ENCODE peak calls at places on chromosome 20, in nine cellular contexts. T, G, K, M, J, Y, W, C and E are unnamed samples.

GRCh38 chr20:43799150-43799711 is 72.4 kb upstream of the GTSF1L start:
- DNase-seq in J (peak; percentile 39), M (peak; percentile 38), K (no peak), T (no peak), G (no peak), Y (no peak), C (no peak), W (no peak), E (peak; percentile 22)

GRCh38 chr20:21183722-21184121 is 57.8 kb downstream of the KIZ start:
- DNase-seq in G (no peak), T (peak; percentile 13), K (no peak), J (no peak), W (no peak), M (no peak), Y (no peak), C (peak; percentile 57), E (no peak)

GRCh38 chr20:23622839-23623343 is 14.9 kb downstream of the CST3 start:
- DNase-seq in W (no peak), G (peak; percentile 72), K (peak; percentile 81), T (peak; percentile 87), M (peak; percentile 63), J (no peak), Y (no peak), C (peak; percentile 86), E (peak; percentile 91)

GRCh38 chr20:50323209-50323608 is 132.6 kb downstream of the CEBPB start:
- DNase-seq in T (peak; percentile 60), C (no peak), J (peak; percentile 1), M (no peak), Y (no peak), W (no peak), K (peak; percentile 43), G (no peak), E (peak; percentile 36)

GRCh38 chr20:57763235-57763595 is 53.4 kb upstream of the PMEPA1 start:
- DNase-seq in J (no peak), Y (no peak), G (no peak), T (no peak), C (no peak), K (no peak), W (no peak), M (no peak), E (no peak)

GRCh38 chr20:8720089-8720488 is 348.8 kb upstream of the PLCB4 start:
- DNase-seq in C (no peak), G (no peak), W (no peak), J (no peak), Y (no peak), M (no peak), K (no peak), T (no peak), E (peak; percentile 26)

GRCh38 chr20:58864346-58864745 is 11.8 kb downstream of the GNAS start:
- DNase-seq in K (no peak), C (no peak), T (no peak), G (no peak), W (no peak), Y (no peak), M (no peak), J (no peak), E (no peak)

GRCh38 chr20:44111712-44112335 is 75.2 kb downstream of the JPH2 start:
- DNase-seq in G (no peak), M (no peak), J (no peak), Y (no peak), C (no peak), W (no peak), K (peak; percentile 45), T (peak; percentile 51), E (peak; percentile 44)

GRCh38 chr20:45254867-45255266 is 503 bp upstream of the SLPI start:
- DNase-seq in K (peak; percentile 6), J (no peak), M (no peak), T (peak; percentile 4), Y (no peak), C (no peak), G (no peak), W (no peak), E (peak; percentile 91)

GRCh38 chr20:49583669-49584417 is 15.9 kb upstream of the PTGIS start:
- DNase-seq in W (no peak), K (peak; percentile 99), M (peak; percentile 31), T (peak; percentile 99), C (peak; percentile 77), J (peak; percentile 53), G (peak; percentile 85), Y (peak; percentile 32), E (peak; percentile 92)

GRCh38 chr20:4605166-4605565 is 116.5 kb upstream of the PRND start:
- DNase-seq in M (no peak), W (no peak), K (peak; percentile 33), T (peak; percentile 43), C (no peak), J (no peak), G (no peak), Y (no peak), E (no peak)

GRCh38 chr20:46255440-46256104 is 52.7 kb downstream of the CDH22 start:
- DNase-seq in J (peak; percentile 59), C (peak; percentile 75), M (peak; percentile 95), G (peak; percentile 78), T (peak; percentile 39), Y (peak; percentile 88), W (peak; percentile 40), K (peak; percentile 4), E (peak; percentile 64)

GRCh38 chr20:53215166-53215565 is 243.0 kb downstream of the TSHZ2 start:
- DNase-seq in T (no peak), Y (no peak), K (no peak), C (no peak), W (no peak), G (no peak), M (no peak), J (no peak), E (no peak)

GRCh38 chr20:46621492-46621891 is 29.8 kb downstream of the SLC13A3 start:
- DNase-seq in C (no peak), W (no peak), J (no peak), T (peak; percentile 35), G (no peak), K (peak; percentile 16), M (no peak), Y (no peak), E (peak; percentile 93)

GRCh38 chr20:36179170-36179945 is 24.8 kb downstream of the EPB41L1 start:
- DNase-seq in G (no peak), Y (no peak), M (peak; percentile 32), K (no peak), T (no peak), C (no peak), W (no peak), J (no peak), E (no peak)

GRCh38 chr20:1524004-1524403 is 32.8 kb upstream of the SIRPB2 start:
- DNase-seq in G (no peak), C (no peak), J (no peak), M (no peak), T (no peak), Y (no peak), W (no peak), K (no peak), E (no peak)

GRCh38 chr20:50242863-50243609 is 52.4 kb downstream of the CEBPB start:
- DNase-seq in G (no peak), C (peak; percentile 60), W (no peak), K (peak; percentile 61), J (peak; percentile 71), Y (no peak), T (peak; percentile 80), M (no peak), E (no peak)

DNA sequence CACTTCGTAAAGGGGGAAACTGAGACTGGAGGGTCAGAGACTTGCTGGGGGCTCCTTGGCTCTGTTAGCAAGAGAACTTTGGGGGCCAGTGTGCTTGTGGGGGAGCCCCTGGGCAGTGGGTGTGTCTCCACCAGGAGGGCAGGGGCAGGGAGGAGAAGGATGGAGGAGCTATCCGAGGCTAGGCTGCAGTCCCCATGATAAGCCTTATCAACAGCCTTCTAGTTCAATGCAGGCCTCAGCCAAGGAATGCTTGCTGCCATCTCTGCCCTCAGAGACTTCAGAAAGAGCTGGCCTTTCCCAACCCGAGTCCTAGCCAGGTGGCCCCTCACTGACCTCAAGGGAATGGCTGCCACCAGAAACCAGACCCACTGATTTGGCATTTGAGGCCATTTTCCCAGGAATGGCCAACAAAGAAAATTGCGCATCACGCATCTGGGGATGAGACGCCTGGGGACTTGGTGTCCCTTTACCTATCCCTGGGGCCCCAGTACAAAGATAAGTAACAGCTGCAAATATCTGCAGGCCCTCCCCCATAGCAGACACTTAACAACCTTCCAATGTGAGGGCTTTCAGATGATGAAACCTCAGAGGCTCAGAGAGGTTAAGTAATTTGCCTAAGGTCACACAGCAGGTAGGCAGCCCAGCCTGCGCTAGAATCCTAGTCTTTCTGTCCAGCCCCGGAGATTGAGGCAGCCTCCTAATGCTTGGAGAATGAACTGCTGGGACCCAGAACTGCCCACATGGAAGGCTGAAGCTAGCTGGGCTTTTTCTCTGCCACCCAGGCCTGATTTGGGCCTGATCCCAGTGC is 4.9 kb downstream of the TGM2 start:
- DNase-seq in Y (no peak), J (no peak), W (no peak), K (no peak), M (no peak), T (no peak), C (no peak), G (no peak), E (no peak)
- H3K4me3 ChIP-seq in Y (no peak overlapping the region), J (no peak overlapping the region), W (no peak overlapping the region), K (no peak overlapping the region), M (no peak overlapping the region), T (no peak overlapping the region), C (no peak overlapping the region), G (peak overlapping the region; percentile 81), E (no peak overlapping the region)

DNA sequence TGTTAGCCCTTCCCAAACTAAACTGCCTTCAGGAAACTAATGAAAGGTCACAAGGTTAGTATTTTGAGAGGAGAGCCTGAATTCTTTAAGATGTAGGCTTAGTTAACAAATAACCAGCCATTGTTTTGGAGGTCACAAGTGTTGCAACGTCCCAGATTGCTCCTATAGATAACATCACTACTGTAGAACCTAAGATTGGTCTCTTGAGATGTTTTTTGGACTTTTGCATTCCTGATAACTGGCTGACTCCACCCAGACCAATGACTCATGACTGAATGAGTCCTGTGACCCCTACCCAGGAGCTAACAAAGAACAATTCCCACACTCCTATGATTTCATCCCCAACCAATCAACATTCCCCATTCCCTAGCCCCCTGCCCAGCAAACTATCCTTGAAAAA is 178.8 kb downstream of the SCP2D1 start:
- DNase-seq in M (no peak), K (no peak), T (no peak), J (no peak), Y (no peak), W (no peak), G (no peak), C (no peak), E (no peak)
- TF ChIP-seq CTCF in M (no peak), K (no peak), T (no peak), J (no peak), Y (no peak), W (no peak), G (no peak), C (no peak), E (no peak)

GRCh38 chr20:51934301-51935002 is 132.1 kb upstream of the SALL4 start:
- DNase-seq in J (no peak), Y (no peak), M (no peak), C (no peak), K (no peak), G (no peak), T (no peak), W (no peak), E (peak; percentile 32)
- H3K4me3 ChIP-seq in J (no peak overlapping the region), Y (no peak overlapping the region), M (no peak overlapping the region), C (no peak overlapping the region), K (no peak overlapping the region), G (no peak overlapping the region), T (no peak overlapping the region), W (no peak overlapping the region), E (peak overlapping the region; percentile 31)

DNA sequence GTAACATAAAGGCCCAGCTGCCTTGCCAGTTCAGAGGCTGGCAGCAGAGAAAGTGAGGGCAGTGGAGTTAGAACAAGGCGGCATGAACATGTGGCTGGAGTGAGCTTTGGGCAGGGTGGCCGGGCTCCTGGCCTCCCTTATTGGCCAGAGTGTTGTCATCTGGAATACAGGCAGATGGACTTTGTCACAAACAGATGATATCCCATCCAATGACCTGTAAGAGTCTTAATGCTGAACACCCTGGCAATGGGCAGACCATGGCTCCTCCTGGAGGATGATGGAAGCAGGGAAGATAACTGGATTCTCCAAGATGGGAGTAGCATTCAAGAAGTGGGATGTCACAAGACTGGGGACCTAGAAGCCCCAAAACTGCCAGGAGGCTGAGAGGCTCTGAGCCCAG is 242.2 kb downstream of the MAFB start:
- DNase-seq in T (no peak), C (no peak), Y (no peak), G (no peak), W (no peak), J (no peak), M (no peak), K (no peak), E (no peak)
- TF ChIP-seq CTCF in T (no peak), C (peak; percentile 19), Y (no peak), G (no peak), W (no peak), J (no peak), M (no peak), K (no peak), E (no peak)